ENCODE peak calls at places on chromosome 17, in nine cellular contexts. One of them, this sample, is unnamed.

GRCh38 chr17:38327936-38328335 is 15.8 kb downstream of the GPR179 start:
- DNase-seq in T-helper 1 cell: no peak
- DNase-seq in GM23248: no peak
- DNase-seq in AG09319: no peak
- DNase-seq in Panc1: no peak
- DNase-seq in RWPE1: no peak
- DNase-seq in stomach: no peak
- DNase-seq in right atrium auricular region: no peak
- DNase-seq in mesothelial cell of epicardium: no peak
- DNase-seq in this sample: no peak

GRCh38 chr17:58189436-58190146 is 2.9 kb upstream of the EPX start:
- DNase-seq in T-helper 1 cell: no peak
- DNase-seq in GM23248: peak; percentile 94
- DNase-seq in AG09319: peak; percentile 14
- DNase-seq in Panc1: no peak
- DNase-seq in RWPE1: peak; percentile 88
- DNase-seq in stomach: peak; percentile 33
- DNase-seq in right atrium auricular region: no peak
- DNase-seq in mesothelial cell of epicardium: no peak
- DNase-seq in this sample: peak; percentile 23

GRCh38 chr17:76957600-76958464 is 89.6 kb downstream of the MGAT5B start:
- DNase-seq in T-helper 1 cell: no peak
- DNase-seq in GM23248: peak; percentile 68
- DNase-seq in AG09319: no peak
- DNase-seq in Panc1: no peak
- DNase-seq in RWPE1: no peak
- DNase-seq in stomach: no peak
- DNase-seq in right atrium auricular region: no peak
- DNase-seq in mesothelial cell of epicardium: no peak
- DNase-seq in this sample: no peak

GRCh38 chr17:81865733-81866439 is 5.3 kb downstream of the ARHGDIA start:
- DNase-seq in T-helper 1 cell: no peak
- DNase-seq in GM23248: peak; percentile 58
- DNase-seq in AG09319: no peak
- DNase-seq in Panc1: no peak
- DNase-seq in RWPE1: no peak
- DNase-seq in stomach: peak; percentile 97
- DNase-seq in right atrium auricular region: no peak
- DNase-seq in mesothelial cell of epicardium: no peak
- DNase-seq in this sample: no peak

GRCh38 chr17:49995055-49995738 is at the start of gene DLX3:
- DNase-seq in T-helper 1 cell: no peak
- DNase-seq in GM23248: peak; percentile 91
- DNase-seq in AG09319: peak; percentile 24
- DNase-seq in Panc1: no peak
- DNase-seq in RWPE1: peak; percentile 86
- DNase-seq in stomach: peak; percentile 81
- DNase-seq in right atrium auricular region: peak; percentile 75
- DNase-seq in mesothelial cell of epicardium: peak; percentile 66
- DNase-seq in this sample: no peak

GRCh38 chr17:1270210-1271019 is at the start of gene BHLHA9:
- DNase-seq in T-helper 1 cell: no peak
- DNase-seq in GM23248: no peak
- DNase-seq in AG09319: no peak
- DNase-seq in Panc1: no peak
- DNase-seq in RWPE1: no peak
- DNase-seq in stomach: no peak
- DNase-seq in right atrium auricular region: no peak
- DNase-seq in mesothelial cell of epicardium: no peak
- DNase-seq in this sample: no peak

GRCh38 chr17:82282239-82283207 is 9.0 kb upstream of the CSNK1D start:
- DNase-seq in T-helper 1 cell: no peak
- DNase-seq in GM23248: no peak
- DNase-seq in AG09319: no peak
- DNase-seq in Panc1: no peak
- DNase-seq in RWPE1: no peak
- DNase-seq in stomach: no peak
- DNase-seq in right atrium auricular region: no peak
- DNase-seq in mesothelial cell of epicardium: no peak
- DNase-seq in this sample: no peak

GRCh38 chr17:78368348-78368747 is 8.5 kb upstream of the SOCS3 start:
- DNase-seq in T-helper 1 cell: no peak
- DNase-seq in GM23248: no peak
- DNase-seq in AG09319: no peak
- DNase-seq in Panc1: no peak
- DNase-seq in RWPE1: no peak
- DNase-seq in stomach: no peak
- DNase-seq in right atrium auricular region: no peak
- DNase-seq in mesothelial cell of epicardium: no peak
- DNase-seq in this sample: no peak

GRCh38 chr17:17898673-17899072 is 61.9 kb upstream of the SREBF1 start:
- DNase-seq in T-helper 1 cell: no peak
- DNase-seq in GM23248: no peak
- DNase-seq in AG09319: no peak
- DNase-seq in Panc1: no peak
- DNase-seq in RWPE1: no peak
- DNase-seq in stomach: no peak
- DNase-seq in right atrium auricular region: no peak
- DNase-seq in mesothelial cell of epicardium: no peak
- DNase-seq in this sample: no peak

GRCh38 chr17:13027246-13027645 is 9.4 kb upstream of the ELAC2 start:
- DNase-seq in T-helper 1 cell: no peak
- DNase-seq in GM23248: peak; percentile 61
- DNase-seq in AG09319: no peak
- DNase-seq in Panc1: no peak
- DNase-seq in RWPE1: no peak
- DNase-seq in stomach: no peak
- DNase-seq in right atrium auricular region: no peak
- DNase-seq in mesothelial cell of epicardium: no peak
- DNase-seq in this sample: no peak

GRCh38 chr17:66040402-66040801 is 151.5 kb downstream of the CEP112 start:
- DNase-seq in T-helper 1 cell: no peak
- DNase-seq in GM23248: no peak
- DNase-seq in AG09319: no peak
- DNase-seq in Panc1: no peak
- DNase-seq in RWPE1: no peak
- DNase-seq in stomach: no peak
- DNase-seq in right atrium auricular region: no peak
- DNase-seq in mesothelial cell of epicardium: no peak
- DNase-seq in this sample: no peak

GRCh38 chr17:75721463-75722011 is 278 bp downstream of the ITGB4 start:
- DNase-seq in T-helper 1 cell: no peak
- DNase-seq in GM23248: peak; percentile 16
- DNase-seq in AG09319: no peak
- DNase-seq in Panc1: no peak
- DNase-seq in RWPE1: no peak
- DNase-seq in stomach: peak; percentile 57
- DNase-seq in right atrium auricular region: no peak
- DNase-seq in mesothelial cell of epicardium: no peak
- DNase-seq in this sample: no peak

GRCh38 chr17:80461527-80462166 is 14.8 kb downstream of the NPTX1 start:
- DNase-seq in T-helper 1 cell: no peak
- DNase-seq in GM23248: no peak
- DNase-seq in AG09319: no peak
- DNase-seq in Panc1: no peak
- DNase-seq in RWPE1: no peak
- DNase-seq in stomach: no peak
- DNase-seq in right atrium auricular region: no peak
- DNase-seq in mesothelial cell of epicardium: no peak
- DNase-seq in this sample: no peak

GRCh38 chr17:50279639-50280038 is 5.4 kb downstream of the TMEM92 start:
- DNase-seq in T-helper 1 cell: no peak
- DNase-seq in GM23248: no peak
- DNase-seq in AG09319: no peak
- DNase-seq in Panc1: no peak
- DNase-seq in RWPE1: no peak
- DNase-seq in stomach: no peak
- DNase-seq in right atrium auricular region: no peak
- DNase-seq in mesothelial cell of epicardium: no peak
- DNase-seq in this sample: no peak

GRCh38 chr17:31391496-31391949 is at the start of gene RAB11FIP4:
- DNase-seq in T-helper 1 cell: no peak
- DNase-seq in GM23248: peak; percentile 34
- DNase-seq in AG09319: no peak
- DNase-seq in Panc1: no peak
- DNase-seq in RWPE1: no peak
- DNase-seq in stomach: peak; percentile 22
- DNase-seq in right atrium auricular region: no peak
- DNase-seq in mesothelial cell of epicardium: no peak
- DNase-seq in this sample: no peak

GRCh38 chr17:16900288-16900882 is 71.5 kb downstream of the TNFRSF13B start:
- DNase-seq in T-helper 1 cell: no peak
- DNase-seq in GM23248: no peak
- DNase-seq in AG09319: no peak
- DNase-seq in Panc1: no peak
- DNase-seq in RWPE1: no peak
- DNase-seq in stomach: peak; percentile 13
- DNase-seq in right atrium auricular region: peak; percentile 30
- DNase-seq in mesothelial cell of epicardium: no peak
- DNase-seq in this sample: no peak

GRCh38 chr17:41171881-41172280 is 3.9 kb upstream of the KRTAP4-3 start:
- DNase-seq in T-helper 1 cell: no peak
- DNase-seq in GM23248: peak; percentile 65
- DNase-seq in AG09319: peak; percentile 24
- DNase-seq in Panc1: no peak
- DNase-seq in RWPE1: no peak
- DNase-seq in stomach: no peak
- DNase-seq in right atrium auricular region: no peak
- DNase-seq in mesothelial cell of epicardium: no peak
- DNase-seq in this sample: peak; percentile 6

GRCh38 chr17:63476494-63476856 is 386 bp upstream of the ACE start:
- DNase-seq in T-helper 1 cell: no peak
- DNase-seq in GM23248: peak; percentile 46
- DNase-seq in AG09319: no peak
- DNase-seq in Panc1: no peak
- DNase-seq in RWPE1: no peak
- DNase-seq in stomach: no peak
- DNase-seq in right atrium auricular region: no peak
- DNase-seq in mesothelial cell of epicardium: no peak
- DNase-seq in this sample: no peak